ENCODE peak calls at places on chromosomes 16 and 17, in five cellular contexts. I is H1, J is K562, M is GM12878, W is HepG2. G is an unnamed sample.
A peak's percentile ranks its signal among the peaks of the same experiment; 100 is the strongest.

GRCh38 chr16:23227529-23227928 is 45.0 kb downstream of the SCNN1G start:
- DNase-seq in W (no peak), I (no peak), M (no peak), J (peak; percentile 63), G (no peak)

GRCh38 chr16:85245307-85246172 is 133.3 kb upstream of the CIBAR2 start:
- DNase-seq in I (peak; percentile 82), W (peak; percentile 51), J (peak; percentile 84), M (no peak), G (peak; percentile 73)

GRCh38 chr16:11836653-11837244 is 14.6 kb downstream of the RSL1D1 start:
- DNase-seq in I (no peak), M (no peak), J (no peak), W (no peak), G (no peak)

GRCh38 chr17:15947331-15947730 is 2.4 kb downstream of the ADORA2B start:
- DNase-seq in W (no peak), J (no peak), M (no peak), I (no peak), G (no peak)

GRCh38 chr17:27333410-27333980 is 39.6 kb downstream of the WSB1 start:
- DNase-seq in M (no peak), W (no peak), I (no peak), J (no peak), G (no peak)

GRCh38 chr17:46818929-46819859 is 702 bp upstream of the WNT3 start:
- DNase-seq in W (no peak), M (no peak), J (peak; percentile 83), I (peak; percentile 82), G (peak; percentile 78)

GRCh38 chr17:68378202-68379149 is 78.8 kb downstream of the WIPI1 start:
- DNase-seq in J (no peak), I (peak; percentile 60), M (no peak), W (peak; percentile 100), G (peak; percentile 40)

GRCh38 chr16:17369441-17369951 is 101.3 kb downstream of the XYLT1 start:
- DNase-seq in M (peak; percentile 53), W (no peak), J (no peak), I (no peak), G (no peak)

GRCh38 chr17:67461228-67461780 is 84.2 kb downstream of the PITPNC1 start:
- DNase-seq in M (no peak), W (no peak), I (no peak), J (no peak), G (no peak)

GRCh38 chr16:4915226-4915761 is 21.7 kb downstream of the PPL start:
- DNase-seq in M (no peak), I (no peak), W (peak; percentile 31), J (no peak), G (no peak)

GRCh38 chr17:66276328-66276937 is 26.0 kb upstream of the PRKCA start:
- DNase-seq in J (no peak), W (peak; percentile 59), I (no peak), M (no peak), G (no peak)

GRCh38 chr17:58281511-58282011 is 826 bp upstream of the MPO start:
- DNase-seq in J (no peak), M (no peak), I (peak; percentile 36), W (no peak), G (no peak)

GRCh38 chr17:78223061-78223460 is 8.4 kb upstream of the TMEM235 start:
- DNase-seq in I (no peak), W (no peak), M (no peak), J (no peak), G (no peak)

GRCh38 chr17:78225088-78225865 is 6.2 kb upstream of the TMEM235 start:
- DNase-seq in W (no peak), M (no peak), J (no peak), I (no peak), G (no peak)

GRCh38 chr17:78226055-78226751 is 5.2 kb upstream of the TMEM235 start:
- DNase-seq in J (no peak), I (no peak), W (no peak), M (no peak), G (no peak)

GRCh38 chr17:78224226-78225087 is 7.0 kb upstream of the TMEM235 start:
- DNase-seq in M (no peak), J (no peak), W (no peak), I (no peak), G (no peak)

GRCh38 chr17:78223765-78224164 is 7.7 kb upstream of the TMEM235 start:
- DNase-seq in I (no peak), J (no peak), M (no peak), W (no peak), G (no peak)
- TF ChIP-seq ATF2 in I (no peak), J (no peak), M (no peak), W (no peak), G (no peak)

GRCh38 chr17:14784997-14785696 is 480.0 kb downstream of the PMP22 start:
- DNase-seq in M (no peak), J (no peak), W (peak; percentile 47), I (no peak), G (peak; percentile 27)
- TF ChIP-seq CTCF in M (no peak), J (no peak), W (peak; percentile 89), I (peak; percentile 42), G (no peak)

DNA sequence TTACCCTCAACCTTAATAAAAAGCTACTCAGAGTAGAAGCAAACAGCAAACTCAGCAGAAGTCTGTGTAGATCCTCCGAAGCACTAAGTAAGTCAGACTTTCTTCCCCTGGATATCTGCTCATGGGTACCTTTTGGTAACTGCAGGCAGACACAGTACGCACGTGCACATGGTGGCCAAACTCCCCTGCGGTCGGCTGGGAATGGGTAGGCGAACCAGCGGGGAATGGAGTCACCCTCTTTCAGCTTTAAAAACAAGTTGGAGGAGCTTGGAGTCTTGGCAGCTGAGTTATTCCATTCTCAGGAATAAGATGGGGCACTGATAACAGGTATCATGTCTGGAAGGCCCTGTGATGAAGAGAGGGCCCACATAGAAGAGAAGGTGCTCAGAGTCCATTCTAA is 16.3 kb downstream of the CYB561 start:
- DNase-seq in M (no peak), J (no peak), W (no peak), I (no peak), G (no peak)
- TF ChIP-seq ATF2 in M (no peak), J (no peak), W (no peak), I (no peak), G (no peak)

DNA sequence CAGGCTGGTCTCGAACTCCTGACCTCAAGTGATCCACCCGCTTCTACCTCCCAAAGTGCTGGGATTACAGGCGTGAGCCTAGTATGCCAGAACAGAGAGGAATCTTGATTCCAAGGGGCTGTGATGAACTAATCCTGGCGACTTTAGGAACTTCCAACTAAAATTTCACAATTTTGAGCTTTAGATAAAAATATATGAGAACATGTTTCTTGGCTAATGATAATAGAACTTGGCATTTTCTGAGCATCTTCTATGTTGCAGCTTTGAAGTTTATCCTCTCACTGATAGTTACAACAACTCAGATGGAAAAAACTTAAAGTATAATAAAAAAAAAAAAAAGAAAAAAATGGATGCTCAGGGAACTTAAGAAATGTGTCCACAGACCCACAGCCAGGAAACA is 69.8 kb upstream of the WSCD1 start:
- DNase-seq in W (no peak), J (no peak), M (no peak), I (no peak), G (no peak)
- TF ChIP-seq CTCF in W (no peak), J (no peak), M (no peak), I (no peak), G (no peak)

GRCh38 chr16:1379863-1380174 is 28.1 kb downstream of the GNPTG start:
- DNase-seq in W (peak; percentile 32), J (no peak), M (no peak), I (no peak), G (peak; percentile 79)
- TF ChIP-seq ATF2 in W (no peak), J (no peak), M (no peak), I (no peak), G (no peak)

G was measured in WTC11.